ENCODE peak calls at places on chromosomes 4 and X, in four cellular contexts. One of them, this sample, is unnamed.

GRCh38 chrX:65635371-65635770 is 32.1 kb upstream of the MSN start:
- DNase-seq in IMR-90: no peak
- DNase-seq in H1: no peak
- DNase-seq in H9: no peak
- DNase-seq in this sample: no peak

GRCh38 chr4:4670869-4671268 is 129.0 kb upstream of the STX18 start:
- DNase-seq in IMR-90: no peak
- DNase-seq in H1: no peak
- DNase-seq in H9: peak; percentile 48
- DNase-seq in this sample: no peak

GRCh38 chrX:119734897-119735339 is 23.5 kb upstream of the SOWAHD start:
- DNase-seq in IMR-90: no peak
- DNase-seq in H1: no peak
- DNase-seq in H9: no peak
- DNase-seq in this sample: no peak

GRCh38 chrX:150845091-150845490 is 53.4 kb downstream of the CD99L2 start:
- DNase-seq in IMR-90: no peak
- DNase-seq in H1: no peak
- DNase-seq in H9: no peak
- DNase-seq in this sample: no peak

GRCh38 chr4:124768596-124768995 is 56.1 kb upstream of the ANKRD50 start:
- DNase-seq in IMR-90: peak; percentile 28
- DNase-seq in H1: no peak
- DNase-seq in H9: no peak
- DNase-seq in this sample: no peak

GRCh38 chr4:83664071-83664470 is 128.2 kb downstream of the GPAT3 start:
- DNase-seq in IMR-90: no peak
- DNase-seq in H1: no peak
- DNase-seq in H9: no peak
- DNase-seq in this sample: no peak

GRCh38 chrX:108726748-108727147 is 9.6 kb downstream of the IRS4 start:
- DNase-seq in IMR-90: no peak
- DNase-seq in H1: no peak
- DNase-seq in H9: no peak
- DNase-seq in this sample: no peak

GRCh38 chr4:107876096-107876495 is 51.4 kb downstream of the SGMS2 start:
- DNase-seq in IMR-90: no peak
- DNase-seq in H1: no peak
- DNase-seq in H9: no peak
- DNase-seq in this sample: no peak

GRCh38 chr4:42642136-42642797 is 14.6 kb downstream of the ATP8A1 start:
- DNase-seq in IMR-90: no peak
- DNase-seq in H1: no peak
- DNase-seq in H9: no peak
- DNase-seq in this sample: peak; percentile 47

GRCh38 chr4:177047070-177047850 is 254.5 kb upstream of the VEGFC start:
- DNase-seq in IMR-90: peak; percentile 81
- DNase-seq in H1: peak; percentile 72
- DNase-seq in H9: peak; percentile 55
- DNase-seq in this sample: peak; percentile 66

GRCh38 chrX:116198810-116199209 is 28.3 kb downstream of the AGTR2 start:
- DNase-seq in IMR-90: no peak
- DNase-seq in H1: no peak
- DNase-seq in H9: no peak
- DNase-seq in this sample: peak; percentile 25

GRCh38 chr4:107034982-107035710 is 967 bp downstream of the DKK2 start:
- DNase-seq in IMR-90: peak; percentile 3
- DNase-seq in H1: no peak
- DNase-seq in H9: peak; percentile 61
- DNase-seq in this sample: peak; percentile 62

GRCh38 chr4:48012819-48013218 is 3.7 kb downstream of the CNGA1 start:
- DNase-seq in IMR-90: no peak
- DNase-seq in H1: no peak
- DNase-seq in H9: no peak
- DNase-seq in this sample: no peak

GRCh38 chr4:131304686-131305085 is 1844.4 kb upstream of the PCDH10 start:
- DNase-seq in IMR-90: no peak
- DNase-seq in H1: no peak
- DNase-seq in H9: no peak
- DNase-seq in this sample: no peak

GRCh38 chr4:177235026-177235425 is 74.6 kb upstream of the NEIL3 start:
- DNase-seq in IMR-90: peak; percentile 82
- DNase-seq in H1: no peak
- DNase-seq in H9: no peak
- DNase-seq in this sample: no peak

GRCh38 chr4:24451870-24452269 is 132.5 kb downstream of the DHX15 start:
- DNase-seq in IMR-90: no peak
- DNase-seq in H1: no peak
- DNase-seq in H9: no peak
- DNase-seq in this sample: no peak

GRCh38 chrX:40531056-40531826 is 49.5 kb upstream of the ATP6AP2 start:
- DNase-seq in IMR-90: no peak
- DNase-seq in H1: no peak
- DNase-seq in H9: no peak
- DNase-seq in this sample: no peak

GRCh38 chr4:156830356-156830755 is 141.2 kb downstream of the PDGFC start:
- DNase-seq in IMR-90: peak; percentile 79
- DNase-seq in H1: no peak
- DNase-seq in H9: no peak
- DNase-seq in this sample: no peak

GRCh38 chrX:724256-724655 is 93.7 kb downstream of the SHOX start:
- DNase-seq in IMR-90: no peak
- DNase-seq in H1: no peak
- DNase-seq in H9: no peak
- DNase-seq in this sample: no peak

GRCh38 chr4:10022346-10023049 is 1.2 kb upstream of the SLC2A9 start:
- DNase-seq in IMR-90: no peak
- DNase-seq in H1: no peak
- DNase-seq in H9: peak; percentile 17
- DNase-seq in this sample: no peak

GRCh38 chr4:138864961-138865720 is 150.4 kb upstream of the NOCT start:
- DNase-seq in IMR-90: no peak
- DNase-seq in H1: no peak
- DNase-seq in H9: no peak
- DNase-seq in this sample: no peak

GRCh38 chrX:120308558-120308957 is 2.7 kb downstream of the TMEM255A start:
- DNase-seq in IMR-90: no peak
- DNase-seq in H1: peak; percentile 60
- DNase-seq in H9: peak; percentile 79
- DNase-seq in this sample: peak; percentile 84

GRCh38 chr4:8310306-8310705 is 40.8 kb downstream of the HTRA3 start:
- DNase-seq in IMR-90: no peak
- DNase-seq in H1: no peak
- DNase-seq in H9: no peak
- DNase-seq in this sample: no peak

GRCh38 chr4:213971-214370 is 89.7 kb downstream of the ZNF718 start:
- DNase-seq in IMR-90: no peak
- DNase-seq in H1: no peak
- DNase-seq in H9: no peak
- DNase-seq in this sample: peak; percentile 13

GRCh38 chrX:9566150-9566621 is 101.3 kb downstream of the TBL1X start:
- DNase-seq in IMR-90: peak; percentile 91
- DNase-seq in H1: no peak
- DNase-seq in H9: no peak
- DNase-seq in this sample: no peak

GRCh38 chrX:10001496-10001895 is 34.3 kb downstream of the CLDN34 start:
- DNase-seq in IMR-90: no peak
- DNase-seq in H1: no peak
- DNase-seq in H9: no peak
- DNase-seq in this sample: no peak

GRCh38 chr4:185849543-185850185 is 37.7 kb upstream of the SORBS2 start:
- DNase-seq in IMR-90: no peak
- DNase-seq in H1: no peak
- DNase-seq in H9: no peak
- DNase-seq in this sample: no peak

GRCh38 chr4:18842431-18842830 is 820.9 kb upstream of the LCORL start:
- DNase-seq in IMR-90: no peak
- DNase-seq in H1: no peak
- DNase-seq in H9: no peak
- DNase-seq in this sample: no peak

GRCh38 chr4:18847276-18847890 is 825.8 kb upstream of the LCORL start:
- DNase-seq in IMR-90: no peak
- DNase-seq in H1: no peak
- DNase-seq in H9: no peak
- DNase-seq in this sample: no peak

GRCh38 chr4:18850763-18851331 is 829.3 kb upstream of the LCORL start:
- DNase-seq in IMR-90: no peak
- DNase-seq in H1: no peak
- DNase-seq in H9: no peak
- DNase-seq in this sample: no peak

GRCh38 chr4:18844726-18845125 is 823.2 kb upstream of the LCORL start:
- DNase-seq in IMR-90: peak; percentile 1
- DNase-seq in H1: no peak
- DNase-seq in H9: no peak
- DNase-seq in this sample: no peak

GRCh38 chr4:18846313-18846712 is 824.8 kb upstream of the LCORL start:
- DNase-seq in IMR-90: no peak
- DNase-seq in H1: no peak
- DNase-seq in H9: no peak
- DNase-seq in this sample: no peak
- H3K4me2 ChIP-seq in IMR-90: no peak overlapping the region
- H3K4me2 ChIP-seq in H1: no peak overlapping the region
- H3K4me2 ChIP-seq in H9: no peak overlapping the region
- H3K4me2 ChIP-seq in this sample: no peak overlapping the region

GRCh38 chrX:19372170-19373033 is 28.7 kb downstream of the PDHA1 start:
- DNase-seq in IMR-90: peak; percentile 59
- DNase-seq in H1: peak; percentile 74
- DNase-seq in H9: peak; percentile 71
- DNase-seq in this sample: peak; percentile 74
- H3K56ac ChIP-seq in IMR-90: no peak overlapping the region
- H3K56ac ChIP-seq in H1: no peak overlapping the region
- H3K56ac ChIP-seq in H9: no peak overlapping the region
- H3K56ac ChIP-seq in this sample: peak overlapping the region; percentile 78

DNA sequence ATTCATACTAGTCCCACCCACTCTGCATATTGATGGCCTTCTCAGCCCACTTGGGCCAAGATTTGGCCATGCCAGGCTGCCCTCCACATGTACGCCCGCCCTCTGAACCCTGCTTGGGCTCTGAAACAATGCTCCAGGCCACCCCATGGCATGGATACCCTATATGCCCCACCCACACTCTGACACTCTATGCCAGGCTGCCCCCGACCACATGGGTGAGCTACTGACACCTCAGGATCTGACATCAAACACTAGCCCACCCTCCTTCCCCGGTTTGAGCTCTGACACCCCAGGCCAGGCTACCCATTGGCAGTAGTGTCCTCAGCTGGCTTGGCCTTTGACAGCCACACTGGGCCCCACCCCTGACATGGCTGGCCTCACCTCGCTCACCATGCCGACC is 69.5 kb downstream of the HPRT1 start:
- DNase-seq in IMR-90: no peak
- DNase-seq in H1: no peak
- DNase-seq in H9: no peak
- DNase-seq in this sample: no peak
- H2AK5ac ChIP-seq in IMR-90: no peak overlapping the region
- H2AK5ac ChIP-seq in H1: no peak overlapping the region
- H2AK5ac ChIP-seq in H9: no peak overlapping the region
- H2AK5ac ChIP-seq in this sample: no peak overlapping the region

GRCh38 chr4:34964613-34965012 is 1279.7 kb downstream of the ARAP2 start:
- DNase-seq in IMR-90: no peak
- DNase-seq in H1: no peak
- DNase-seq in H9: no peak
- DNase-seq in this sample: peak; percentile 88
- H3K4me2 ChIP-seq in IMR-90: no peak overlapping the region
- H3K4me2 ChIP-seq in H1: no peak overlapping the region
- H3K4me2 ChIP-seq in H9: no peak overlapping the region
- H3K4me2 ChIP-seq in this sample: no peak overlapping the region

GRCh38 chr4:90457817-90458216 is 330.6 kb downstream of the CCSER1 start:
- DNase-seq in IMR-90: no peak
- DNase-seq in H1: no peak
- DNase-seq in H9: no peak
- DNase-seq in this sample: no peak
- H3K56ac ChIP-seq in IMR-90: no peak overlapping the region
- H3K56ac ChIP-seq in H1: no peak overlapping the region
- H3K56ac ChIP-seq in H9: no peak overlapping the region
- H3K56ac ChIP-seq in this sample: no peak overlapping the region

GRCh38 chrX:154761977-154762528 is 611 bp upstream of the DKC1 start:
- DNase-seq in IMR-90: no peak
- DNase-seq in H1: no peak
- DNase-seq in H9: no peak
- DNase-seq in this sample: peak; percentile 22
- H2AK5ac ChIP-seq in IMR-90: peak overlapping the region; percentile 72
- H2AK5ac ChIP-seq in H1: peak overlapping the region; percentile 96
- H2AK5ac ChIP-seq in H9: no peak overlapping the region
- H2AK5ac ChIP-seq in this sample: no peak overlapping the region

DNA sequence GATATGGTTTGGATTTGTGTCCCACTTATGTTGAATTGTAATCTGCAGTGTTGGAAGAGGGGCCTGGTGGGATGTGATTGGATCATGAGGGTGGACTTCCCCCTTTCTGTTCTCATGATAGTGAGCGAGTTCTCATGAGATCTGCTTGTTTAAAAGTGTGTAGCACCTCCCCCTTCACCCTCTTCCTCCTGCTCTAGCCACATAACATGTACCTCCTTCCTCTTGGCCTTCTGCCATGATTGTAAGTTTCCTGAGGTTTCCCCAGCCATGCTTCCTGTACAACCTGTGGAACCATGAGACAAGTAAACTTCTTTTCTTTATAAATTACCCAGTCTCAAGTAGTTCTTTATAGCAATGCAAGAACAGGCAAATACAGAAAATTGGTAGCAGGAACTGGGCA is 138.7 kb downstream of the INPP4B start:
- DNase-seq in IMR-90: no peak
- DNase-seq in H1: no peak
- DNase-seq in H9: no peak
- DNase-seq in this sample: no peak
- H3K4me2 ChIP-seq in IMR-90: no peak overlapping the region
- H3K4me2 ChIP-seq in H1: no peak overlapping the region
- H3K4me2 ChIP-seq in H9: no peak overlapping the region
- H3K4me2 ChIP-seq in this sample: no peak overlapping the region

DNA sequence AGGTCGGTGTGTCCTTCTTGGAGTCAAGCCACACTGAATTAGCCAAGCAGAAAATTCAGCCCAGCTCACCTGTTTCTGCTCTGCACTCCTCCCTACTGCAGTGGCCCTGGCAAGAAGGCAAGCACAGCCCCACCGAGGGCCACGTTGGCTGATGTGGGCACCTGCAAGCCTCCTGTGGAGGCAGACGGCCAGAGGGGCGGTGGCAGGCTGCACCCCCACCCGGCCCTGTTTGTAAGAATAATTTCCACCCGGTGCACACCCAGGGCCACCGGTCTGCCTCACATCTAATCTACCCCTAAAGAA is 18.8 kb downstream of the PPP2R2C start:
- DNase-seq in IMR-90: no peak
- DNase-seq in H1: no peak
- DNase-seq in H9: no peak
- DNase-seq in this sample: no peak
- H3K56ac ChIP-seq in IMR-90: no peak overlapping the region
- H3K56ac ChIP-seq in H1: no peak overlapping the region
- H3K56ac ChIP-seq in H9: no peak overlapping the region
- H3K56ac ChIP-seq in this sample: no peak overlapping the region

GRCh38 chr4:158578476-158578875 is 56.8 kb downstream of the RXFP1 start:
- DNase-seq in IMR-90: peak; percentile 51
- DNase-seq in H1: no peak
- DNase-seq in H9: no peak
- DNase-seq in this sample: peak; percentile 49
- H2AK5ac ChIP-seq in IMR-90: no peak overlapping the region
- H2AK5ac ChIP-seq in H1: no peak overlapping the region
- H2AK5ac ChIP-seq in H9: no peak overlapping the region
- H2AK5ac ChIP-seq in this sample: no peak overlapping the region

This sample was measured in mesendoderm.